ENCODE peak calls at places on chromosome 3, in five cellular contexts. Q is OCI-M1, C is GM10248, H is GM03348, N is psoas muscle. M is an unnamed sample.

GRCh38 chr3:79767953-79768282 is at the start of gene ROBO1:
- DNase-seq in Q (no peak), C (no peak), H (no peak), N (no peak), M (no peak)

GRCh38 chr3:167941234-167941995 is 154.3 kb downstream of the GOLIM4 start:
- DNase-seq in Q (peak; percentile 94), C (no peak), H (peak; percentile 47), N (no peak), M (peak; percentile 37)

GRCh38 chr3:146250449-146251382 is at the start of gene PLSCR4:
- DNase-seq in Q (peak; percentile 75), C (peak; percentile 32), H (peak; percentile 94), N (peak; percentile 84), M (peak; percentile 85)

GRCh38 chr3:112640333-112640863 is 545 bp downstream of the CCDC80 start:
- DNase-seq in Q (no peak), C (no peak), H (peak; percentile 59), N (no peak), M (peak; percentile 16)

GRCh38 chr3:127487196-127487595 is 103.3 kb downstream of the TPRA1 start:
- DNase-seq in Q (no peak), C (no peak), H (peak; percentile 1), N (no peak), M (no peak)

GRCh38 chr3:54079729-54080128 is 42.6 kb upstream of the CACNA2D3 start:
- DNase-seq in Q (no peak), C (no peak), H (no peak), N (no peak), M (no peak)

GRCh38 chr3:127911421-127911931 is 3.6 kb upstream of the KBTBD12 start:
- DNase-seq in Q (peak; percentile 26), C (no peak), H (no peak), N (no peak), M (no peak)

GRCh38 chr3:111735271-111735758 is 123.8 kb upstream of the PHLDB2 start:
- DNase-seq in Q (peak; percentile 39), C (no peak), H (peak; percentile 61), N (no peak), M (peak; percentile 33)